ENCODE peak calls at places on chromosomes 7 and 10, in five cellular contexts. One of them, this sample, is unnamed.

GRCh38 chr10:105734479-105734878 is 1093.4 kb downstream of the SORCS3 start:
- DNase-seq in neuronal stem cell: no peak
- DNase-seq in trophoblast cell: no peak
- DNase-seq in IMR-90: no peak
- DNase-seq in mesendoderm: no peak
- DNase-seq in this sample: no peak

GRCh38 chr10:3969876-3970666 is 185.1 kb upstream of the KLF6 start:
- DNase-seq in trophoblast cell: peak
- DNase-seq in IMR-90: peak
- DNase-seq in mesendoderm: no peak
- DNase-seq in neuronal stem cell: no peak
- DNase-seq in this sample: peak

GRCh38 chr7:136640977-136641376 is 227.5 kb upstream of the CHRM2 start:
- DNase-seq in mesendoderm: peak
- DNase-seq in IMR-90: no peak
- DNase-seq in trophoblast cell: no peak
- DNase-seq in neuronal stem cell: no peak
- DNase-seq in this sample: no peak

GRCh38 chr7:121697731-121698396 is 175.1 kb upstream of the PTPRZ1 start:
- DNase-seq in mesendoderm: no peak
- DNase-seq in neuronal stem cell: no peak
- DNase-seq in trophoblast cell: no peak
- DNase-seq in IMR-90: no peak
- DNase-seq in this sample: no peak

GRCh38 chr10:25082276-25083204 is 66.1 kb downstream of the THNSL1 start:
- DNase-seq in mesendoderm: no peak
- DNase-seq in IMR-90: no peak
- DNase-seq in trophoblast cell: peak
- DNase-seq in neuronal stem cell: no peak
- DNase-seq in this sample: no peak

GRCh38 chr10:1100691-1101368 is 44.6 kb downstream of the WDR37 start:
- DNase-seq in IMR-90: no peak
- DNase-seq in mesendoderm: peak
- DNase-seq in neuronal stem cell: no peak
- DNase-seq in trophoblast cell: no peak
- DNase-seq in this sample: no peak

GRCh38 chr10:74585231-74586087 is 240.9 kb upstream of the KAT6B start:
- DNase-seq in neuronal stem cell: no peak
- DNase-seq in trophoblast cell: no peak
- DNase-seq in IMR-90: peak
- DNase-seq in mesendoderm: peak
- DNase-seq in this sample: peak

GRCh38 chr10:71206911-71207310 is 5.5 kb upstream of the UNC5B start:
- DNase-seq in neuronal stem cell: no peak
- DNase-seq in IMR-90: no peak
- DNase-seq in trophoblast cell: no peak
- DNase-seq in mesendoderm: no peak
- DNase-seq in this sample: no peak

GRCh38 chr10:101297901-101298451 is 56.0 kb upstream of the BTRC start:
- DNase-seq in mesendoderm: peak
- DNase-seq in trophoblast cell: peak
- DNase-seq in neuronal stem cell: peak
- DNase-seq in IMR-90: peak
- DNase-seq in this sample: peak

GRCh38 chr7:154504938-154505337 is 452.7 kb downstream of the DPP6 start:
- DNase-seq in IMR-90: no peak
- DNase-seq in trophoblast cell: no peak
- DNase-seq in neuronal stem cell: no peak
- DNase-seq in mesendoderm: peak
- DNase-seq in this sample: no peak

GRCh38 chr10:120392671-120393079 is 64.4 kb upstream of the PLPP4 start:
- DNase-seq in trophoblast cell: no peak
- DNase-seq in IMR-90: no peak
- DNase-seq in neuronal stem cell: no peak
- DNase-seq in mesendoderm: no peak
- DNase-seq in this sample: no peak

GRCh38 chr10:121823993-121824463 is 103.8 kb downstream of the ATE1 start:
- DNase-seq in trophoblast cell: peak
- DNase-seq in neuronal stem cell: peak
- DNase-seq in mesendoderm: peak
- DNase-seq in IMR-90: peak
- DNase-seq in this sample: peak

GRCh38 chr10:5512331-5512730 is 12.4 kb upstream of the CALML3 start:
- DNase-seq in mesendoderm: no peak
- DNase-seq in neuronal stem cell: no peak
- DNase-seq in IMR-90: no peak
- DNase-seq in trophoblast cell: no peak
- DNase-seq in this sample: no peak

GRCh38 chr10:129102906-129103693 is 363.9 kb upstream of the MGMT start:
- DNase-seq in trophoblast cell: no peak
- DNase-seq in mesendoderm: no peak
- DNase-seq in IMR-90: peak
- DNase-seq in neuronal stem cell: no peak
- DNase-seq in this sample: peak

GRCh38 chr10:70265032-70265689 is 18.6 kb downstream of the NPFFR1 start:
- DNase-seq in neuronal stem cell: no peak
- DNase-seq in IMR-90: no peak
- DNase-seq in mesendoderm: peak
- DNase-seq in trophoblast cell: no peak
- DNase-seq in this sample: no peak

GRCh38 chr7:122092964-122093797 is 50.9 kb downstream of the AASS start:
- DNase-seq in IMR-90: peak
- DNase-seq in mesendoderm: peak
- DNase-seq in trophoblast cell: peak
- DNase-seq in neuronal stem cell: peak
- DNase-seq in this sample: peak

GRCh38 chr10:129345763-129346162 is 121.3 kb upstream of the MGMT start:
- DNase-seq in mesendoderm: peak
- DNase-seq in IMR-90: no peak
- DNase-seq in trophoblast cell: no peak
- DNase-seq in neuronal stem cell: no peak
- DNase-seq in this sample: no peak

GRCh38 chr7:47453093-47454056 is 128.5 kb downstream of the TNS3 start:
- DNase-seq in trophoblast cell: peak
- DNase-seq in mesendoderm: peak
- DNase-seq in neuronal stem cell: no peak
- DNase-seq in IMR-90: peak
- DNase-seq in this sample: peak

GRCh38 chr7:34991938-34992840 is 45.1 kb downstream of the DPY19L1 start:
- DNase-seq in neuronal stem cell: no peak
- DNase-seq in IMR-90: peak
- DNase-seq in trophoblast cell: no peak
- DNase-seq in mesendoderm: no peak
- DNase-seq in this sample: peak

GRCh38 chr7:151705744-151706567 is 171.0 kb downstream of the PRKAG2 start:
- DNase-seq in neuronal stem cell: no peak
- DNase-seq in trophoblast cell: peak
- DNase-seq in IMR-90: peak
- DNase-seq in mesendoderm: peak
- DNase-seq in this sample: peak

GRCh38 chr7:129271500-129272355 is 46.9 kb downstream of the AHCYL2 start:
- DNase-seq in mesendoderm: peak
- DNase-seq in neuronal stem cell: no peak
- DNase-seq in IMR-90: peak
- DNase-seq in trophoblast cell: peak
- DNase-seq in this sample: peak

GRCh38 chr10:69515699-69516547 is 57.3 kb downstream of the NEUROG3 start:
- DNase-seq in trophoblast cell: peak
- DNase-seq in mesendoderm: peak
- DNase-seq in IMR-90: peak
- DNase-seq in neuronal stem cell: peak
- DNase-seq in this sample: peak

GRCh38 chr7:23336799-23337283 is 37.7 kb downstream of the MALSU1 start:
- DNase-seq in mesendoderm: no peak
- DNase-seq in neuronal stem cell: no peak
- DNase-seq in trophoblast cell: no peak
- DNase-seq in IMR-90: no peak
- DNase-seq in this sample: no peak

GRCh38 chr7:6160191-6160623 is 112.2 kb downstream of the CYTH3 start:
- DNase-seq in IMR-90: peak
- DNase-seq in neuronal stem cell: peak
- DNase-seq in mesendoderm: peak
- DNase-seq in trophoblast cell: peak
- DNase-seq in this sample: peak

GRCh38 chr10:43055991-43056567 is 20.8 kb upstream of the RET start:
- DNase-seq in mesendoderm: peak
- DNase-seq in trophoblast cell: no peak
- DNase-seq in IMR-90: no peak
- DNase-seq in neuronal stem cell: no peak
- DNase-seq in this sample: no peak

GRCh38 chr7:82247814-82248433 is 195.7 kb downstream of the CACNA2D1 start:
- DNase-seq in mesendoderm: peak
- DNase-seq in IMR-90: peak
- DNase-seq in neuronal stem cell: no peak
- DNase-seq in trophoblast cell: no peak
- DNase-seq in this sample: no peak

GRCh38 chr7:26292768-26293560 is 1.3 kb downstream of the SNX10 start:
- DNase-seq in trophoblast cell: peak
- DNase-seq in mesendoderm: peak
- DNase-seq in IMR-90: no peak
- DNase-seq in neuronal stem cell: no peak
- DNase-seq in this sample: no peak

GRCh38 chr7:125147047-125147446 is 217.4 kb upstream of the POT1 start:
- DNase-seq in mesendoderm: no peak
- DNase-seq in neuronal stem cell: no peak
- DNase-seq in IMR-90: no peak
- DNase-seq in trophoblast cell: no peak
- DNase-seq in this sample: no peak

GRCh38 chr10:44974082-44974627 is 4.5 kb downstream of the DEPP1 start:
- DNase-seq in trophoblast cell: no peak
- DNase-seq in IMR-90: no peak
- DNase-seq in mesendoderm: no peak
- DNase-seq in neuronal stem cell: no peak
- DNase-seq in this sample: no peak

GRCh38 chr10:119375574-119376265 is 166.8 kb downstream of the RGS10 start:
- DNase-seq in neuronal stem cell: no peak
- DNase-seq in trophoblast cell: peak
- DNase-seq in IMR-90: peak
- DNase-seq in mesendoderm: peak
- DNase-seq in this sample: peak

GRCh38 chr7:6530626-6531491 is 20.4 kb downstream of the GRID2IP start:
- DNase-seq in IMR-90: no peak
- DNase-seq in trophoblast cell: no peak
- DNase-seq in mesendoderm: peak
- DNase-seq in neuronal stem cell: no peak
- DNase-seq in this sample: no peak

GRCh38 chr7:112452102-112452888 is 2.0 kb downstream of the IFRD1 start:
- DNase-seq in IMR-90: peak
- DNase-seq in mesendoderm: peak
- DNase-seq in neuronal stem cell: peak
- DNase-seq in trophoblast cell: peak
- DNase-seq in this sample: peak

GRCh38 chr10:112639291-112639690 is 192.3 kb downstream of the VTI1A start:
- DNase-seq in IMR-90: peak
- DNase-seq in neuronal stem cell: no peak
- DNase-seq in mesendoderm: no peak
- DNase-seq in trophoblast cell: peak
- DNase-seq in this sample: no peak
- H3K4me3 ChIP-seq in IMR-90: no peak
- H3K4me3 ChIP-seq in neuronal stem cell: no peak
- H3K4me3 ChIP-seq in mesendoderm: no peak
- H3K4me3 ChIP-seq in trophoblast cell: no peak
- H3K4me3 ChIP-seq in this sample: no peak

GRCh38 chr7:105773030-105773460 is 103.4 kb downstream of the ATXN7L1 start:
- DNase-seq in IMR-90: no peak
- DNase-seq in mesendoderm: peak
- DNase-seq in neuronal stem cell: no peak
- DNase-seq in trophoblast cell: no peak
- DNase-seq in this sample: no peak
- H3K23ac ChIP-seq in IMR-90: no peak
- H3K23ac ChIP-seq in mesendoderm: no peak
- H3K23ac ChIP-seq in neuronal stem cell: no peak
- H3K23ac ChIP-seq in trophoblast cell: no peak
- H3K23ac ChIP-seq in this sample: no peak

GRCh38 chr10:118045842-118046490 is 775 bp downstream of the RAB11FIP2 start:
- DNase-seq in neuronal stem cell: no peak
- DNase-seq in mesendoderm: peak
- DNase-seq in IMR-90: peak
- DNase-seq in trophoblast cell: peak
- DNase-seq in this sample: peak

GRCh38 chr10:118041316-118041715 is 5.4 kb downstream of the RAB11FIP2 start:
- DNase-seq in IMR-90: peak
- DNase-seq in mesendoderm: no peak
- DNase-seq in trophoblast cell: no peak
- DNase-seq in neuronal stem cell: no peak
- DNase-seq in this sample: no peak

GRCh38 chr10:118042827-118043242 is 3.9 kb downstream of the RAB11FIP2 start:
- DNase-seq in mesendoderm: no peak
- DNase-seq in trophoblast cell: no peak
- DNase-seq in IMR-90: no peak
- DNase-seq in neuronal stem cell: no peak
- DNase-seq in this sample: no peak

GRCh38 chr10:118045154-118045841 is 1.4 kb downstream of the RAB11FIP2 start:
- DNase-seq in mesendoderm: no peak
- DNase-seq in neuronal stem cell: no peak
- DNase-seq in trophoblast cell: no peak
- DNase-seq in IMR-90: no peak
- DNase-seq in this sample: no peak

GRCh38 chr10:118042336-118042735 is 4.4 kb downstream of the RAB11FIP2 start:
- DNase-seq in mesendoderm: no peak
- DNase-seq in trophoblast cell: no peak
- DNase-seq in IMR-90: no peak
- DNase-seq in neuronal stem cell: no peak
- DNase-seq in this sample: no peak
- H3K4me3 ChIP-seq in mesendoderm: no peak
- H3K4me3 ChIP-seq in trophoblast cell: no peak
- H3K4me3 ChIP-seq in IMR-90: no peak
- H3K4me3 ChIP-seq in neuronal stem cell: no peak
- H3K4me3 ChIP-seq in this sample: no peak

DNA sequence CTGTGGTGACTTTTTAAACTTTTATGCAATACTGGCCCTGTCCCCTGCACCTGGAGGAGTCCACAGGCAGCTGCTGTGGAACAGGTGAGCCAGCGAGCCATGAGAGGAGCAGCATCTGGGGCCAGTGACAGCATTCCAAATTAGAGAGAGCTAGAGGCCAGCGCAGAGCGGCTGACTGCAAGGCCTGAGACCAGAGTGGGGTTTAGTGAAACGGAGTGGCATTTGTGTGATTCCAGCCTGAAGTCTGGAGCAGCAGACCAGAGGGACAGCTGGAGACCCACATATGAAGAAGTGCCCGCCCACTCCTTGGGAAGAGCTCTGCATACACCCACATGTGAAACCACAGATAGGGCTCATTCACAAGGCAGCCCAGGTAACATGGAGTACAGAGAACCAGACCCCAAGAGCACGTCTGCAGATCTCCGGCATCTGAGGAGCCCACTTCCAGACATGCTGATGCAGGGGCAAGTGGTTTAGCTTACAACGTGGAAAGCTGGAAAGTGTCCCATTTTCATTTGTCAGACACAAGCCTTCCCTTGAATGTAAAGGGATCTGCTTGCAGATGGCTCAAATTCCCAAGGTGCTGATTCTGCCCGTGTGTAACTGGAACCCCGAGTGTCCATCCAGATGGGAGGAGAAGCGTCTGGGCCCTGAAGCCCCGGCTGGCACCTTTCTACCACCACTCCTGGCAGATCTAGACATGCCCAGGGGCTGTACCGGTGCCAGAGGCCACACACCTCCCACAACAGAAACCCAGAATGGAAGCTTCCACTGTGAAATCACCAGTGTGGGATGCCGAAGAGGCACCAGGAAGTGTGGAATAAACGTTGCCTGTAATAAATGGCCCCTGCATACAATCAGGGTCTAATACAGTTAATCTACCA is 256.0 kb upstream of the TCERG1L start:
- DNase-seq in neuronal stem cell: no peak
- DNase-seq in IMR-90: no peak
- DNase-seq in mesendoderm: no peak
- DNase-seq in trophoblast cell: no peak
- DNase-seq in this sample: no peak
- H3K23ac ChIP-seq in neuronal stem cell: no peak
- H3K23ac ChIP-seq in IMR-90: no peak
- H3K23ac ChIP-seq in mesendoderm: no peak
- H3K23ac ChIP-seq in trophoblast cell: no peak
- H3K23ac ChIP-seq in this sample: no peak